ENCODE peak calls at places on chromosomes 2 and 18, in eight cellular contexts. C is astrocyte of the spinal cord; E is EH; I is activated T-helper 9 cell treated with anti-CD3 and anti-CD28 coated beads, Interleukin-2, amount 50 U/mL, for 16 hours; R is skeletal muscle cell; P is putamen; G is activated CD4-positive, alpha-beta T cell treated with anti-CD3 and anti-CD28 coated beads for 36 hours; U is HEK293T. B is an unnamed sample.

GRCh38 chr2:222959358-222959757 is 92.6 kb upstream of the KCNE4 start:
- DNase-seq in C (peak; percentile 85), E (peak; percentile 97), I (no peak), R (peak; percentile 49), P (no peak), G (no peak), U (no peak), B (no peak)

GRCh38 chr2:177383935-177384334 is 8.6 kb upstream of the AGPS start:
- DNase-seq in C (no peak), E (no peak), I (no peak), R (no peak), P (no peak), G (no peak), U (no peak), B (no peak)

GRCh38 chr2:152240559-152241231 is 65.1 kb upstream of the STAM2 start:
- DNase-seq in C (peak; percentile 49), E (peak; percentile 82), I (no peak), R (peak; percentile 66), P (no peak), G (no peak), U (no peak), B (no peak)

GRCh38 chr2:106011380-106011779 is 182.7 kb downstream of the UXS1 start:
- DNase-seq in C (no peak), E (no peak), I (no peak), R (no peak), P (no peak), G (no peak), U (no peak), B (no peak)

GRCh38 chr2:241854342-241855244 is 4.1 kb downstream of the PDCD1 start:
- DNase-seq in C (no peak), E (no peak), I (no peak), R (no peak), P (no peak), G (peak; percentile 6), U (no peak), B (no peak)

GRCh38 chr18:26556573-26556972 is 8.2 kb upstream of the KCTD1 start:
- DNase-seq in C (no peak), E (peak; percentile 50), I (no peak), R (no peak), P (no peak), G (no peak), U (no peak), B (no peak)

GRCh38 chr2:64989982-64990614 is 899 bp downstream of the SLC1A4 start:
- DNase-seq in C (no peak), E (peak; percentile 44), I (no peak), R (no peak), P (no peak), G (peak; percentile 18), U (no peak), B (peak; percentile 31)

GRCh38 chr18:27181726-27182125 is 3.4 kb downstream of the CHST9 start:
- DNase-seq in C (no peak), E (no peak), I (no peak), R (no peak), P (no peak), G (no peak), U (no peak), B (no peak)

GRCh38 chr2:206708286-206708685 is 9.9 kb downstream of the DYTN start:
- DNase-seq in C (no peak), E (no peak), I (no peak), R (no peak), P (no peak), G (no peak), U (no peak), B (no peak)

GRCh38 chr2:106638043-106638442 is 150.9 kb downstream of the CD8B2 start:
- DNase-seq in C (peak; percentile 20), E (peak; percentile 20), I (no peak), R (no peak), P (peak; percentile 18), G (no peak), U (no peak), B (peak; percentile 51)

GRCh38 chr2:71460595-71461303 is 7.4 kb downstream of the DYSF start:
- DNase-seq in C (peak; percentile 26), E (peak; percentile 45), I (no peak), R (no peak), P (no peak), G (no peak), U (peak; percentile 40), B (no peak)

GRCh38 chr2:224369028-224369632 is 32.8 kb downstream of the FAM124B start:
- DNase-seq in C (peak; percentile 54), E (peak; percentile 45), I (no peak), R (no peak), P (no peak), G (no peak), U (peak; percentile 32), B (peak; percentile 33)

GRCh38 chr2:107635883-107636282 is 190.8 kb upstream of the RGPD4 start:
- DNase-seq in C (peak; percentile 86), E (peak; percentile 63), I (no peak), R (peak; percentile 76), P (no peak), G (no peak), U (no peak), B (no peak)